ENCODE peak calls at places on chromosomes 13 and 19, in ten cellular contexts. One of them, this sample, is unnamed.
A peak's percentile ranks its signal among the peaks of the same experiment; 100 is the strongest.

GRCh38 chr13:109933476-109933875 is 147.1 kb upstream of the IRS2 start:
- DNase-seq in BE2C: no peak
- DNase-seq in mammary epithelial cell: no peak
- DNase-seq in fibroblast of pulmonary artery: no peak
- DNase-seq in fibroblast of lung: no peak
- DNase-seq in WTC11: no peak
- DNase-seq in kidney epithelial cell: no peak
- DNase-seq in Panc1: no peak
- DNase-seq in fibroblast of mammary gland: no peak
- DNase-seq in ascending aorta: no peak
- DNase-seq in this sample: no peak

GRCh38 chr13:111093634-111094033 is 21.5 kb upstream of the ARHGEF7 start:
- DNase-seq in fibroblast of lung: no peak
- DNase-seq in ascending aorta: no peak
- DNase-seq in mammary epithelial cell: no peak
- DNase-seq in kidney epithelial cell: no peak
- DNase-seq in BE2C: no peak
- DNase-seq in WTC11: peak; percentile 34
- DNase-seq in fibroblast of pulmonary artery: no peak
- DNase-seq in fibroblast of mammary gland: no peak
- DNase-seq in Panc1: no peak
- DNase-seq in this sample: no peak

GRCh38 chr13:21594715-21595545 is 9.0 kb downstream of the MICU2 start:
- DNase-seq in fibroblast of mammary gland: no peak
- DNase-seq in mammary epithelial cell: no peak
- DNase-seq in fibroblast of lung: no peak
- DNase-seq in Panc1: no peak
- DNase-seq in ascending aorta: no peak
- DNase-seq in kidney epithelial cell: no peak
- DNase-seq in WTC11: no peak
- DNase-seq in BE2C: no peak
- DNase-seq in fibroblast of pulmonary artery: no peak
- DNase-seq in this sample: no peak

GRCh38 chr13:103539265-103539664 is 473.0 kb upstream of the SLC10A2 start:
- DNase-seq in WTC11: peak; percentile 18
- DNase-seq in fibroblast of lung: no peak
- DNase-seq in fibroblast of pulmonary artery: no peak
- DNase-seq in fibroblast of mammary gland: no peak
- DNase-seq in ascending aorta: no peak
- DNase-seq in BE2C: peak; percentile 75
- DNase-seq in kidney epithelial cell: no peak
- DNase-seq in Panc1: no peak
- DNase-seq in mammary epithelial cell: no peak
- DNase-seq in this sample: peak; percentile 56

GRCh38 chr19:41218615-41219507 is at the start of gene AXL:
- DNase-seq in WTC11: peak; percentile 82
- DNase-seq in fibroblast of mammary gland: peak; percentile 70
- DNase-seq in fibroblast of lung: peak; percentile 85
- DNase-seq in kidney epithelial cell: no peak
- DNase-seq in mammary epithelial cell: peak; percentile 95
- DNase-seq in ascending aorta: peak; percentile 66
- DNase-seq in fibroblast of pulmonary artery: peak; percentile 82
- DNase-seq in Panc1: no peak
- DNase-seq in BE2C: no peak
- DNase-seq in this sample: peak; percentile 71

GRCh38 chr19:39093761-39094160 is 9.6 kb downstream of the ACP7 start:
- DNase-seq in ascending aorta: no peak
- DNase-seq in kidney epithelial cell: no peak
- DNase-seq in fibroblast of pulmonary artery: peak; percentile 90
- DNase-seq in mammary epithelial cell: peak; percentile 56
- DNase-seq in fibroblast of mammary gland: peak; percentile 69
- DNase-seq in fibroblast of lung: peak; percentile 59
- DNase-seq in BE2C: no peak
- DNase-seq in WTC11: no peak
- DNase-seq in Panc1: no peak
- DNase-seq in this sample: no peak

GRCh38 chr13:91539458-91540156 is 141.2 kb downstream of the GPC5 start:
- DNase-seq in BE2C: no peak
- DNase-seq in ascending aorta: no peak
- DNase-seq in fibroblast of pulmonary artery: no peak
- DNase-seq in kidney epithelial cell: no peak
- DNase-seq in WTC11: no peak
- DNase-seq in fibroblast of mammary gland: no peak
- DNase-seq in mammary epithelial cell: no peak
- DNase-seq in fibroblast of lung: no peak
- DNase-seq in Panc1: no peak
- DNase-seq in this sample: no peak

GRCh38 chr19:4319067-4319718 is 14.8 kb downstream of the FSD1 start:
- DNase-seq in fibroblast of mammary gland: no peak
- DNase-seq in mammary epithelial cell: no peak
- DNase-seq in WTC11: no peak
- DNase-seq in fibroblast of pulmonary artery: no peak
- DNase-seq in fibroblast of lung: no peak
- DNase-seq in ascending aorta: no peak
- DNase-seq in Panc1: no peak
- DNase-seq in kidney epithelial cell: no peak
- DNase-seq in BE2C: no peak
- DNase-seq in this sample: no peak

GRCh38 chr19:20315543-20315942 is 148.5 kb downstream of the ZNF486 start:
- DNase-seq in BE2C: no peak
- DNase-seq in WTC11: no peak
- DNase-seq in fibroblast of mammary gland: no peak
- DNase-seq in Panc1: no peak
- DNase-seq in ascending aorta: no peak
- DNase-seq in fibroblast of pulmonary artery: no peak
- DNase-seq in kidney epithelial cell: no peak
- DNase-seq in fibroblast of lung: no peak
- DNase-seq in mammary epithelial cell: no peak
- DNase-seq in this sample: no peak

GRCh38 chr19:55353803-55354697 is 469 bp downstream of the COX6B2 start:
- DNase-seq in BE2C: peak; percentile 82
- DNase-seq in fibroblast of pulmonary artery: peak; percentile 41
- DNase-seq in WTC11: peak; percentile 82
- DNase-seq in mammary epithelial cell: peak; percentile 60
- DNase-seq in fibroblast of mammary gland: peak; percentile 21
- DNase-seq in ascending aorta: no peak
- DNase-seq in fibroblast of lung: peak; percentile 53
- DNase-seq in kidney epithelial cell: no peak
- DNase-seq in Panc1: no peak
- DNase-seq in this sample: peak; percentile 89

GRCh38 chr19:31350693-31351211 is 1.5 kb upstream of the TSHZ3 start:
- DNase-seq in fibroblast of pulmonary artery: peak; percentile 56
- DNase-seq in Panc1: no peak
- DNase-seq in mammary epithelial cell: peak; percentile 56
- DNase-seq in fibroblast of mammary gland: peak; percentile 35
- DNase-seq in kidney epithelial cell: no peak
- DNase-seq in fibroblast of lung: peak; percentile 63
- DNase-seq in ascending aorta: no peak
- DNase-seq in WTC11: peak; percentile 51
- DNase-seq in BE2C: peak; percentile 65
- DNase-seq in this sample: peak; percentile 76

GRCh38 chr13:102233566-102234208 is 168.2 kb downstream of the FGF14 start:
- DNase-seq in ascending aorta: no peak
- DNase-seq in BE2C: no peak
- DNase-seq in WTC11: no peak
- DNase-seq in fibroblast of mammary gland: peak; percentile 16
- DNase-seq in kidney epithelial cell: no peak
- DNase-seq in fibroblast of pulmonary artery: no peak
- DNase-seq in fibroblast of lung: no peak
- DNase-seq in mammary epithelial cell: no peak
- DNase-seq in Panc1: no peak
- DNase-seq in this sample: no peak

GRCh38 chr19:49114630-49115363 is 627 bp downstream of the LIN7B start:
- DNase-seq in Panc1: no peak
- DNase-seq in kidney epithelial cell: no peak
- DNase-seq in fibroblast of mammary gland: peak; percentile 42
- DNase-seq in ascending aorta: no peak
- DNase-seq in fibroblast of lung: peak; percentile 55
- DNase-seq in WTC11: peak; percentile 86
- DNase-seq in fibroblast of pulmonary artery: peak; percentile 54
- DNase-seq in mammary epithelial cell: peak; percentile 20
- DNase-seq in BE2C: peak; percentile 81
- DNase-seq in this sample: peak; percentile 77

GRCh38 chr19:34639491-34640085 is 37.4 kb downstream of the SCGB2B2 start:
- DNase-seq in mammary epithelial cell: peak; percentile 35
- DNase-seq in Panc1: peak; percentile 43
- DNase-seq in ascending aorta: no peak
- DNase-seq in fibroblast of pulmonary artery: peak; percentile 83
- DNase-seq in BE2C: peak; percentile 74
- DNase-seq in kidney epithelial cell: peak; percentile 1
- DNase-seq in WTC11: peak; percentile 62
- DNase-seq in fibroblast of mammary gland: peak; percentile 75
- DNase-seq in fibroblast of lung: peak; percentile 48
- DNase-seq in this sample: peak; percentile 36

GRCh38 chr19:4988770-4989251 is 19.9 kb downstream of the KDM4B start:
- DNase-seq in kidney epithelial cell: peak; percentile 67
- DNase-seq in Panc1: no peak
- DNase-seq in fibroblast of pulmonary artery: peak; percentile 85
- DNase-seq in fibroblast of lung: peak; percentile 97
- DNase-seq in mammary epithelial cell: no peak
- DNase-seq in fibroblast of mammary gland: peak; percentile 93
- DNase-seq in ascending aorta: peak; percentile 66
- DNase-seq in WTC11: no peak
- DNase-seq in BE2C: peak; percentile 48
- DNase-seq in this sample: no peak

GRCh38 chr13:80363890-80364503 is 23.1 kb upstream of the SPRY2 start:
- DNase-seq in fibroblast of mammary gland: peak; percentile 48
- DNase-seq in Panc1: no peak
- DNase-seq in ascending aorta: no peak
- DNase-seq in WTC11: no peak
- DNase-seq in fibroblast of pulmonary artery: peak; percentile 64
- DNase-seq in kidney epithelial cell: no peak
- DNase-seq in fibroblast of lung: peak; percentile 13
- DNase-seq in BE2C: no peak
- DNase-seq in mammary epithelial cell: peak; percentile 5
- DNase-seq in this sample: no peak

GRCh38 chr13:35179494-35179893 is 237.4 kb downstream of the NBEA start:
- DNase-seq in fibroblast of lung: peak; percentile 56
- DNase-seq in mammary epithelial cell: peak; percentile 26
- DNase-seq in Panc1: no peak
- DNase-seq in fibroblast of pulmonary artery: peak; percentile 45
- DNase-seq in ascending aorta: no peak
- DNase-seq in WTC11: no peak
- DNase-seq in fibroblast of mammary gland: no peak
- DNase-seq in BE2C: no peak
- DNase-seq in kidney epithelial cell: no peak
- DNase-seq in this sample: no peak

GRCh38 chr13:93309886-93310520 is 83.4 kb downstream of the GPC6 start:
- DNase-seq in BE2C: no peak
- DNase-seq in kidney epithelial cell: peak; percentile 75
- DNase-seq in Panc1: no peak
- DNase-seq in fibroblast of mammary gland: peak; percentile 89
- DNase-seq in ascending aorta: no peak
- DNase-seq in WTC11: no peak
- DNase-seq in mammary epithelial cell: peak; percentile 90
- DNase-seq in fibroblast of lung: peak; percentile 83
- DNase-seq in fibroblast of pulmonary artery: peak; percentile 95
- DNase-seq in this sample: no peak

GRCh38 chr13:40210865-40211585 is 455.4 kb downstream of the FOXO1 start:
- DNase-seq in kidney epithelial cell: no peak
- DNase-seq in BE2C: no peak
- DNase-seq in fibroblast of lung: no peak
- DNase-seq in WTC11: no peak
- DNase-seq in ascending aorta: no peak
- DNase-seq in mammary epithelial cell: no peak
- DNase-seq in fibroblast of pulmonary artery: no peak
- DNase-seq in Panc1: no peak
- DNase-seq in fibroblast of mammary gland: no peak
- DNase-seq in this sample: no peak
- TF ChIP-seq CTCF in kidney epithelial cell: no peak
- TF ChIP-seq CTCF in BE2C: no peak
- TF ChIP-seq CTCF in fibroblast of lung: no peak
- TF ChIP-seq CTCF in WTC11: no peak
- TF ChIP-seq CTCF in ascending aorta: no peak
- TF ChIP-seq CTCF in mammary epithelial cell: no peak
- TF ChIP-seq CTCF in fibroblast of pulmonary artery: no peak
- TF ChIP-seq CTCF in Panc1: no peak
- TF ChIP-seq CTCF in fibroblast of mammary gland: no peak
- TF ChIP-seq CTCF in this sample: no peak

GRCh38 chr13:98944336-98944735 is 33.5 kb downstream of the DOCK9 start:
- DNase-seq in fibroblast of lung: no peak
- DNase-seq in WTC11: no peak
- DNase-seq in ascending aorta: no peak
- DNase-seq in Panc1: no peak
- DNase-seq in fibroblast of pulmonary artery: no peak
- DNase-seq in BE2C: no peak
- DNase-seq in kidney epithelial cell: no peak
- DNase-seq in fibroblast of mammary gland: no peak
- DNase-seq in mammary epithelial cell: peak; percentile 18
- DNase-seq in this sample: no peak
- TF ChIP-seq CTCF in fibroblast of lung: no peak
- TF ChIP-seq CTCF in WTC11: no peak
- TF ChIP-seq CTCF in ascending aorta: no peak
- TF ChIP-seq CTCF in Panc1: no peak
- TF ChIP-seq CTCF in fibroblast of pulmonary artery: no peak
- TF ChIP-seq CTCF in BE2C: no peak
- TF ChIP-seq CTCF in kidney epithelial cell: no peak
- TF ChIP-seq CTCF in fibroblast of mammary gland: no peak
- TF ChIP-seq CTCF in mammary epithelial cell: peak; percentile 29
- TF ChIP-seq CTCF in this sample: no peak

DNA sequence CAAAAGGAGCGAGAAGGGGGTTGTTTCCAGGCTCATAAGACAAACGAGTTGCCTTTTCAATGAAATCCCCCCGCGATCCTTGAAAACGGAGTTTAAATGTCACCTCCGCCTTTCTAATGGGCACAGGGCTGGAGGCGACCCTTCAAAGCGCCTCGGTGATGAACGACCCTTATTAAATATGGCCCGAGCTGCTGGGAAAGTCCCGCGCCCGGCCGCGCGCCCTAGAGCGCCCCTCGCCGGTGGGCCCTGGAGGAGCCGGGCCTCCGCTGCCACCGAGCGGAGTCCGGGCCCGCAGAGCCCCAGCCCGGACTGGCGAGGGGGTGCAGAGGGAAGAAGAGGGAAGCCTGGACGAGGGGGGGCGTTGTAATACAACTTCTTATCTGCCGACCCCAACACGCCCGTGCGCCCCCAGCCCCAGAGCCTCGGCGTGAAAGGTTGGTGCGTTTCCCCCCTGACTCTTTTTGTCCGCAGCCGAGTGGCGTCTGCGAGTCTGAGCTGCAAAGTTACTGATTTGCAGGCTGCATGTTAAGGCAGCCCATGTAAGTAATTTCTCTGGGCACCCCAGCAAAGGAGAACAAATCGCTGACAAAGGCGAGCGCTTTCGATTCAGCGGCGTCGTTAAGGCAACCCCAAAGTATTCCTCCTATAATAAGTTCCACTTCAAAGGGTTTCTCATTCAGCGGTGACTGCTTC is 11.9 kb downstream of the ZIC5 start:
- DNase-seq in fibroblast of pulmonary artery: no peak
- DNase-seq in fibroblast of lung: no peak
- DNase-seq in mammary epithelial cell: peak; percentile 23
- DNase-seq in ascending aorta: no peak
- DNase-seq in fibroblast of mammary gland: no peak
- DNase-seq in WTC11: peak; percentile 43
- DNase-seq in kidney epithelial cell: no peak
- DNase-seq in BE2C: no peak
- DNase-seq in Panc1: no peak
- DNase-seq in this sample: peak; percentile 30
- TF ChIP-seq CTCF in fibroblast of pulmonary artery: no peak
- TF ChIP-seq CTCF in fibroblast of lung: no peak
- TF ChIP-seq CTCF in mammary epithelial cell: no peak
- TF ChIP-seq CTCF in ascending aorta: no peak
- TF ChIP-seq CTCF in fibroblast of mammary gland: no peak
- TF ChIP-seq CTCF in WTC11: no peak
- TF ChIP-seq CTCF in kidney epithelial cell: no peak
- TF ChIP-seq CTCF in BE2C: no peak
- TF ChIP-seq CTCF in Panc1: no peak
- TF ChIP-seq CTCF in this sample: no peak

GRCh38 chr19:6236310-6237291 is 43.2 kb downstream of the MLLT1 start:
- DNase-seq in fibroblast of lung: no peak
- DNase-seq in Panc1: no peak
- DNase-seq in WTC11: no peak
- DNase-seq in ascending aorta: no peak
- DNase-seq in fibroblast of pulmonary artery: no peak
- DNase-seq in BE2C: peak; percentile 20
- DNase-seq in kidney epithelial cell: no peak
- DNase-seq in fibroblast of mammary gland: no peak
- DNase-seq in mammary epithelial cell: no peak
- DNase-seq in this sample: no peak
- TF ChIP-seq CTCF in fibroblast of lung: no peak
- TF ChIP-seq CTCF in Panc1: no peak
- TF ChIP-seq CTCF in WTC11: no peak
- TF ChIP-seq CTCF in ascending aorta: no peak
- TF ChIP-seq CTCF in fibroblast of pulmonary artery: no peak
- TF ChIP-seq CTCF in BE2C: no peak
- TF ChIP-seq CTCF in kidney epithelial cell: no peak
- TF ChIP-seq CTCF in fibroblast of mammary gland: no peak
- TF ChIP-seq CTCF in mammary epithelial cell: no peak
- TF ChIP-seq CTCF in this sample: no peak